ENCODE peak calls at places on chromosome 19, in ten cellular contexts. N is ovary, C is HepG2, I is uterus, U is IMR-90, B is prostate gland, V is K562, P is H1, M is GM12878, K is body of pancreas. Z is an unnamed sample.

GRCh38 chr19:10120538-10121198 is 969 bp upstream of the EIF3G start:
- DNase-seq in P (no peak), M (no peak), B (no peak), N (no peak), C (no peak), K (no peak), I (no peak), V (no peak), U (peak; percentile 92), Z (no peak)

GRCh38 chr19:43534811-43535761 is 2.1 kb downstream of the ZNF575 start:
- DNase-seq in U (peak; percentile 61), M (no peak), N (peak; percentile 80), I (peak; percentile 70), B (peak; percentile 43), V (peak; percentile 54), C (peak; percentile 35), P (peak; percentile 89), K (peak; percentile 71), Z (peak; percentile 64)

GRCh38 chr19:2337329-2337707 is 8.8 kb downstream of the SPPL2B start:
- DNase-seq in K (peak; percentile 88), M (no peak), U (peak; percentile 43), V (no peak), P (peak; percentile 77), I (peak; percentile 41), C (peak; percentile 29), N (peak; percentile 60), B (no peak), Z (no peak)

GRCh38 chr19:11942843-11943108 is 17.9 kb downstream of the ZNF700 start:
- DNase-seq in K (no peak), B (no peak), U (no peak), V (peak; percentile 28), I (no peak), P (no peak), C (no peak), N (no peak), M (no peak), Z (no peak)

GRCh38 chr19:8116437-8117293 is 32.7 kb downstream of the FBN3 start:
- DNase-seq in K (no peak), I (no peak), V (no peak), P (no peak), M (no peak), N (no peak), B (no peak), C (no peak), U (no peak), Z (no peak)

GRCh38 chr19:2385053-2385721 is 25.1 kb downstream of the TMPRSS9 start:
- DNase-seq in P (peak; percentile 82), V (peak; percentile 77), C (peak; percentile 81), K (peak; percentile 30), B (peak; percentile 70), N (no peak), I (no peak), M (no peak), U (peak; percentile 79), Z (peak; percentile 66)

GRCh38 chr19:10796653-10797052 is 39.4 kb downstream of the TMED1 start:
- DNase-seq in N (no peak), I (no peak), V (no peak), K (no peak), P (no peak), B (no peak), U (no peak), M (no peak), C (no peak), Z (no peak)

GRCh38 chr19:40809358-40810086 is 10.5 kb downstream of the EGLN2 start:
- DNase-seq in M (no peak), C (no peak), B (no peak), U (no peak), N (no peak), I (peak; percentile 36), P (no peak), K (no peak), V (no peak), Z (no peak)

GRCh38 chr19:35278578-35279284 is 3.6 kb upstream of the HAMP start:
- DNase-seq in I (no peak), C (no peak), K (no peak), V (no peak), N (peak; percentile 80), U (no peak), B (no peak), M (no peak), P (no peak), Z (no peak)

GRCh38 chr19:45820413-45821102 is 5.5 kb upstream of the RSPH6A start:
- DNase-seq in B (no peak), M (no peak), I (no peak), N (no peak), K (no peak), U (no peak), P (no peak), V (no peak), C (no peak), Z (no peak)
- H3K27ac ChIP-seq in B (no peak overlapping the region), M (no peak overlapping the region), I (no peak overlapping the region), N (no peak overlapping the region), K (no peak overlapping the region), U (no peak overlapping the region), P (no peak overlapping the region), V (no peak overlapping the region), C (no peak overlapping the region), Z (no peak overlapping the region)

DNA sequence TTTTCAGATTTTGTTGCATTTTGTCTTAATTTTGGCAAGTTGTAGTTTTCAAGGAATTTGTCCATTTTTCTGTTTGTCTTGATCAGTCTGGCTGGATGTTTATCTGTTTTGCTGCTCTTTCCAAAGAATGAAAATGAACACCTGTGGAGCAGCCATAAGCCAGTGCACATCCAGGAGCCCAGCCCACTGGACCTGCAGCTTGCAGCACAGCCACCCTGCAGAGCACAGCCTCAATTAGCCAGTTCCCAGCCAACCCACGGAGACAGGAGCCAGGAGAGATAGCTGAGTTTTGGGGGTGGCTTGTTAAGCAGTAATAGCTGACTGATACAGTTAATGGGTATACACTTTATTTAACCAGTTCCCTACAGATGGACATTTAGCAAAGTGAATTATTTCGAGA is 38.0 kb upstream of the URI1 start:
- DNase-seq in C (no peak), K (no peak), U (no peak), N (no peak), M (no peak), P (no peak), B (no peak), I (no peak), V (no peak), Z (no peak)
- TF ChIP-seq POLR2A in C (no peak), K (no peak), U (no peak), N (no peak), M (no peak), P (no peak), B (no peak), I (no peak), V (no peak), Z (no peak)

GRCh38 chr19:29724102-29724641 is 9.1 kb upstream of the C19orf12 start:
- DNase-seq in C (no peak), N (no peak), V (no peak), I (no peak), M (no peak), B (no peak), P (peak; percentile 73), K (no peak), U (peak; percentile 5), Z (no peak)
- H3K27ac ChIP-seq in C (no peak overlapping the region), N (no peak overlapping the region), V (no peak overlapping the region), I (no peak overlapping the region), M (no peak overlapping the region), B (no peak overlapping the region), P (no peak overlapping the region), K (no peak overlapping the region), U (no peak overlapping the region), Z (no peak overlapping the region)

DNA sequence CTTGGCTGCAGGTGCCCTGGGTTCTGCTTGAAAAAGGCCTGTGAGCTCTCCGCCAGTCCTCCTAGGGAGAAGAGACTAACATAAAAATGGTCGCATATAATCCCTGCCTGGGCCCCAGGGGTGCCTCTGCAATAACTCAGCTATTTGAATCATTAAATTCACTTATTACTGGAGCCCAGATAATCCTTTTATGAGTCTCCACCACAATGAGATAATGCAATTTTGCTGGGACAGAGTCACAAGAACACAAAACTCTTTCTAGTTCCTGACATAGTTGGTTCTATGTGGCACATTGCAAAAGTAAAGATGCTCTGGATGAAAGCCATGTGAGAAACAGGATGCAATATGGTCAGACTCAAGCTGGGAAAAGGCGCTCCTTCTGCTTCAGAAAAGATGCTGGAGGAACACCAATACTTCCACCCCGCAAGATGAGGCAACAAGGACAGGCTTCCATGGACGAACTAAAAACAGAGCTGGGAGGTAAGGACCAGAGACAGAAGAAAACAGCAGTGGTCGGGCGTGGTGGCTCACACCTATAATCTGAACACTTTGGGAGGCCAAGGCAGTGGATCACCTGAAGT is 5.7 kb downstream of the ANKRD27 start:
- DNase-seq in C (no peak), P (no peak), B (no peak), V (no peak), U (no peak), N (no peak), I (no peak), K (no peak), M (no peak), Z (no peak)
- TF ChIP-seq POLR2A in C (no peak), P (no peak), B (no peak), V (no peak), U (no peak), N (no peak), I (no peak), K (no peak), M (no peak), Z (no peak)

GRCh38 chr19:50449236-50449899 is 16.7 kb downstream of the MYBPC2 start:
- DNase-seq in P (no peak), C (no peak), K (no peak), V (no peak), M (no peak), B (no peak), N (no peak), U (no peak), I (no peak), Z (no peak)
- H3K27ac ChIP-seq in P (no peak overlapping the region), C (no peak overlapping the region), K (no peak overlapping the region), V (no peak overlapping the region), M (no peak overlapping the region), B (no peak overlapping the region), N (no peak overlapping the region), U (no peak overlapping the region), I (no peak overlapping the region), Z (no peak overlapping the region)

Z was measured in breast epithelium.